ENCODE peak calls at places on chromosomes 12 and 14, in ten cellular contexts. U is C1 segment of cervical spinal cord; S is MCF 10A; Y is HT-29; R is left lung; X is T-helper 17 cell; A is lower leg skin; D is effector CD4-positive, alpha-beta T cell; K is cerebellum; M is NCI-H1105 treated with DMSO at 0.1 percent for 48 hours. N is an unnamed sample.
A peak's percentile ranks its signal among the peaks of the same experiment; 100 is the strongest.

GRCh38 chr12:67943295-67943892 is 45.9 kb upstream of the IFNG-AS1 start:
- DNase-seq in U (no peak), S (peak; percentile 78), Y (peak; percentile 95), R (no peak), X (no peak), A (peak; percentile 83), D (peak; percentile 58), K (peak; percentile 45), M (peak; percentile 67), N (peak; percentile 46)

GRCh38 chr12:85794551-85794950 is 41.7 kb downstream of the RASSF9 start:
- DNase-seq in U (no peak), S (no peak), Y (no peak), R (no peak), X (no peak), A (no peak), D (no peak), K (no peak), M (no peak), N (no peak)

GRCh38 chr14:20671597-20672283 is 12.6 kb upstream of the RNASE4 start:
- DNase-seq in U (no peak), S (no peak), Y (peak; percentile 49), R (no peak), X (no peak), A (no peak), D (no peak), K (no peak), M (no peak), N (no peak)

GRCh38 chr14:67952786-67953185 is 133.2 kb downstream of the RAD51B start:
- DNase-seq in U (no peak), S (no peak), Y (no peak), R (no peak), X (no peak), A (no peak), D (no peak), K (no peak), M (no peak), N (no peak)

GRCh38 chr14:65168840-65169239 is 66.5 kb upstream of the MAX start:
- DNase-seq in U (no peak), S (peak; percentile 27), Y (no peak), R (no peak), X (no peak), A (no peak), D (no peak), K (no peak), M (no peak), N (no peak)

GRCh38 chr14:76917158-76917596 is 91.0 kb downstream of the LRRC74A start:
- DNase-seq in U (no peak), S (peak; percentile 80), Y (peak; percentile 84), R (no peak), X (no peak), A (no peak), D (no peak), K (peak; percentile 49), M (peak; percentile 52), N (peak; percentile 59)

GRCh38 chr12:60072911-60073310 is 477.1 kb downstream of the SLC16A7 start:
- DNase-seq in U (no peak), S (no peak), Y (no peak), R (no peak), X (no peak), A (no peak), D (no peak), K (no peak), M (no peak), N (no peak)

GRCh38 chr14:50741571-50741970 is 73.5 kb upstream of the SAV1 start:
- DNase-seq in U (no peak), S (peak; percentile 54), Y (peak; percentile 18), R (no peak), X (no peak), A (no peak), D (no peak), K (no peak), M (no peak), N (no peak)

GRCh38 chr12:13864081-13864673 is 117.2 kb downstream of the GRIN2B start:
- DNase-seq in U (peak; percentile 21), S (peak; percentile 73), Y (peak; percentile 80), R (peak; percentile 80), X (peak; percentile 8), A (peak; percentile 22), D (peak; percentile 24), K (peak; percentile 60), M (peak; percentile 83), N (no peak)

GRCh38 chr12:123621101-123621500 is 12.4 kb downstream of the EIF2B1 start:
- DNase-seq in U (no peak), S (no peak), Y (no peak), R (no peak), X (no peak), A (no peak), D (no peak), K (no peak), M (no peak), N (no peak)

GRCh38 chr14:53946404-53947400 is 9.9 kb downstream of the BMP4 start:
- DNase-seq in U (no peak), S (no peak), Y (peak; percentile 64), R (peak; percentile 78), X (no peak), A (no peak), D (no peak), K (no peak), M (no peak), N (no peak)

GRCh38 chr12:1502856-1503255 is 91.5 kb downstream of the FBXL14 start:
- DNase-seq in U (no peak), S (no peak), Y (peak; percentile 30), R (no peak), X (no peak), A (no peak), D (no peak), K (no peak), M (no peak), N (no peak)

GRCh38 chr12:92234533-92234932 is 88.9 kb upstream of the BTG1 start:
- DNase-seq in U (no peak), S (no peak), Y (no peak), R (no peak), X (no peak), A (no peak), D (no peak), K (no peak), M (no peak), N (no peak)

GRCh38 chr12:127650626-127651025 is 616.3 kb upstream of the TMEM132C start:
- DNase-seq in U (no peak), S (no peak), Y (no peak), R (no peak), X (no peak), A (no peak), D (no peak), K (no peak), M (no peak), N (no peak)

GRCh38 chr12:122116707-122117535 is 38.4 kb downstream of the MLXIP start:
- DNase-seq in U (peak; percentile 85), S (no peak), Y (peak; percentile 41), R (peak; percentile 59), X (no peak), A (no peak), D (no peak), K (no peak), M (no peak), N (no peak)

GRCh38 chr14:102948698-102949061 is 26.2 kb downstream of the AMN start:
- DNase-seq in U (no peak), S (no peak), Y (no peak), R (no peak), X (no peak), A (no peak), D (no peak), K (no peak), M (peak; percentile 9), N (no peak)

GRCh38 chr14:50222061-50222613 is 9.2 kb downstream of the SOS2 start:
- DNase-seq in U (no peak), S (no peak), Y (no peak), R (no peak), X (no peak), A (no peak), D (no peak), K (no peak), M (no peak), N (no peak)

GRCh38 chr12:123601602-123602489 is at the start of gene DDX55:
- DNase-seq in U (peak; percentile 87), S (peak; percentile 82), Y (peak; percentile 88), R (peak; percentile 97), X (peak; percentile 82), A (peak; percentile 64), D (peak; percentile 85), K (peak; percentile 85), M (peak; percentile 66), N (peak; percentile 77)

GRCh38 chr14:56549721-56550120 is 29.9 kb upstream of the TMEM260 start:
- DNase-seq in U (no peak), S (no peak), Y (no peak), R (no peak), X (no peak), A (no peak), D (no peak), K (no peak), M (no peak), N (no peak)

GRCh38 chr12:39105111-39105510 is 199.7 kb upstream of the CPNE8 start:
- DNase-seq in U (no peak), S (no peak), Y (no peak), R (no peak), X (no peak), A (no peak), D (no peak), K (no peak), M (no peak), N (no peak)

GRCh38 chr12:69467400-69467799 is 2.8 kb upstream of the FRS2 start:
- DNase-seq in U (no peak), S (no peak), Y (no peak), R (no peak), X (no peak), A (no peak), D (no peak), K (no peak), M (no peak), N (no peak)

GRCh38 chr12:62878211-62878610 is 56.7 kb downstream of the PPM1H start:
- DNase-seq in U (no peak), S (no peak), Y (no peak), R (no peak), X (no peak), A (no peak), D (no peak), K (no peak), M (no peak), N (no peak)

GRCh38 chr12:126617312-126617711 is 1552.1 kb downstream of the AACS start:
- DNase-seq in U (no peak), S (peak; percentile 62), Y (peak; percentile 50), R (no peak), X (no peak), A (no peak), D (no peak), K (no peak), M (no peak), N (no peak)

GRCh38 chr12:122023339-122024131 is 1.9 kb downstream of the BCL7A start:
- DNase-seq in U (peak; percentile 70), S (peak; percentile 74), Y (peak; percentile 54), R (no peak), X (no peak), A (peak; percentile 67), D (no peak), K (peak; percentile 70), M (peak; percentile 49), N (peak; percentile 67)

GRCh38 chr12:53612978-53613377 is 13.2 kb downstream of the ATF7 start:
- DNase-seq in U (no peak), S (no peak), Y (no peak), R (no peak), X (no peak), A (no peak), D (no peak), K (no peak), M (no peak), N (no peak)

GRCh38 chr14:75715926-75716780 is 55.1 kb downstream of the TTLL5 start:
- DNase-seq in U (no peak), S (peak; percentile 18), Y (no peak), R (no peak), X (no peak), A (no peak), D (no peak), K (no peak), M (no peak), N (no peak)

GRCh38 chr14:71324767-71325272 is 417.6 kb downstream of the PCNX1 start:
- DNase-seq in U (no peak), S (peak; percentile 62), Y (peak; percentile 49), R (no peak), X (peak; percentile 43), A (no peak), D (peak; percentile 30), K (no peak), M (no peak), N (no peak)

GRCh38 chr12:67355428-67356385 is 86.5 kb downstream of the CAND1 start:
- DNase-seq in U (no peak), S (peak; percentile 59), Y (peak; percentile 58), R (no peak), X (no peak), A (no peak), D (peak; percentile 12), K (peak; percentile 27), M (peak; percentile 84), N (no peak)